ENCODE peak calls at places on chromosomes 2 and 18, in four cellular contexts. Z is Peyer's patch; E is CD8-positive, alpha-beta memory T cell; O is tibial nerve. D is an unnamed sample.
A peak's percentile ranks its signal among the peaks of the same experiment; 100 is the strongest.

GRCh38 chr2:197891897-197892442 is 87.6 kb downstream of the PLCL1 start:
- DNase-seq in Z (no peak), E (no peak), O (no peak), D (no peak)

GRCh38 chr2:16079637-16080036 is 139.3 kb downstream of the MYCN start:
- DNase-seq in Z (no peak), E (no peak), O (no peak), D (no peak)

GRCh38 chr2:223469270-223470057 is 132.7 kb downstream of the SCG2 start:
- DNase-seq in Z (no peak), E (no peak), O (peak; percentile 36), D (no peak)

GRCh38 chr2:232787806-232788205 is 11.4 kb upstream of the KCNJ13 start:
- DNase-seq in Z (no peak), E (no peak), O (no peak), D (no peak)

GRCh38 chr2:203383038-203383437 is 54.8 kb downstream of the ABI2 start:
- DNase-seq in Z (no peak), E (no peak), O (no peak), D (no peak)

GRCh38 chr2:125371867-125372266 is 1284.1 kb upstream of the GYPC start:
- DNase-seq in Z (no peak), E (no peak), O (no peak), D (no peak)

GRCh38 chr2:1584691-1585485 is 159.4 kb downstream of the PXDN start:
- DNase-seq in Z (peak; percentile 26), E (peak; percentile 21), O (no peak), D (no peak)

GRCh38 chr18:45328762-45329161 is 286.5 kb upstream of the SLC14A2 start:
- DNase-seq in Z (no peak), E (no peak), O (no peak), D (no peak)

GRCh38 chr2:99949963-99950362 is 192.4 kb downstream of the AFF3 start:
- DNase-seq in Z (no peak), E (no peak), O (no peak), D (no peak)

GRCh38 chr2:21423854-21424253 is 300.1 kb downstream of the TDRD15 start:
- DNase-seq in Z (no peak), E (no peak), O (no peak), D (no peak)

GRCh38 chr2:231541605-231542509 is 11.6 kb upstream of the NMUR1 start:
- DNase-seq in Z (no peak), E (no peak), O (no peak), D (peak; percentile 92)

GRCh38 chr2:163453920-163454319 is 281.9 kb downstream of the FIGN start:
- DNase-seq in Z (no peak), E (no peak), O (no peak), D (no peak)

GRCh38 chr2:40546792-40547191 is 94.9 kb upstream of the SLC8A1 start:
- DNase-seq in Z (no peak), E (no peak), O (no peak), D (no peak)

GRCh38 chr2:118748245-118748885 is 99.1 kb downstream of the EN1 start:
- DNase-seq in Z (no peak), E (no peak), O (no peak), D (no peak)

GRCh38 chr2:230865766-230866703 is 1.3 kb downstream of the ITM2C start:
- DNase-seq in Z (peak; percentile 86), E (peak; percentile 70), O (no peak), D (peak; percentile 89)

GRCh38 chr2:134429886-134430285 is 176.0 kb downstream of the MGAT5 start:
- DNase-seq in Z (no peak), E (no peak), O (no peak), D (no peak)

GRCh38 chr2:72146357-72147302 is 1.0 kb downstream of the CYP26B1 start:
- DNase-seq in Z (peak; percentile 40), E (peak; percentile 34), O (peak; percentile 3), D (peak; percentile 88)

GRCh38 chr2:11635141-11635540 is 34.9 kb downstream of the NTSR2 start:
- DNase-seq in Z (no peak), E (no peak), O (no peak), D (no peak)

GRCh38 chr18:29160123-29160522 is 983.2 kb upstream of the CDH2 start:
- DNase-seq in Z (no peak), E (no peak), O (no peak), D (no peak)

GRCh38 chr2:48733067-48733503 is 22.4 kb downstream of the LHCGR start:
- DNase-seq in Z (no peak), E (no peak), O (no peak), D (no peak)

GRCh38 chr18:57397440-57397839 is 37.7 kb upstream of the ONECUT2 start:
- DNase-seq in Z (no peak), E (no peak), O (no peak), D (no peak)

GRCh38 chr2:74724496-74724895 is 70.4 kb downstream of the SEMA4F start:
- DNase-seq in Z (no peak), E (no peak), O (no peak), D (no peak)

DNA sequence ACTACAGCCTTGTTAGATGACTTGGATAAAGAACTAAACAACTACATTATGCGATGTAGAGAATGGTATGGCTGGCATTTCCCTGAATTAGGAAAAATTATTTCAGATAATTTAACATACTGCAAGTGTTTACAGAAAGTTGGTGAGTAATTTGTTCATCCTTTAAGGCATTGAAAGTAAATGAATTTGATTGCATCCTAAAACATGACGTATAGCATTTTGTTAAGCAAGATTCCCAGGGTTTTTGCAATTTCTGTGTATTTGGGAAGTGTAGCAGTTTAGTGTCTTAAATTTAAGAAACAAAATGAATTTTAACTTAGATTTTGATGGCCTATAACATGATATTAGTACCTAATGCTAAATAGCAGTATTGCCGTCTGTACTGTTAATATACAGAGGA is 24.8 kb downstream of the NOP58 start:
- DNase-seq in Z (no peak), E (no peak), O (no peak), D (no peak)
- H3K36me3 ChIP-seq in Z (no peaks in the 10 kb centered on the region), E (peaks cover 58% of the 10 kb centered on the region), O (peaks cover 96% of the 10 kb centered on the region), D (peaks cover 40% of the 10 kb centered on the region)

DNA sequence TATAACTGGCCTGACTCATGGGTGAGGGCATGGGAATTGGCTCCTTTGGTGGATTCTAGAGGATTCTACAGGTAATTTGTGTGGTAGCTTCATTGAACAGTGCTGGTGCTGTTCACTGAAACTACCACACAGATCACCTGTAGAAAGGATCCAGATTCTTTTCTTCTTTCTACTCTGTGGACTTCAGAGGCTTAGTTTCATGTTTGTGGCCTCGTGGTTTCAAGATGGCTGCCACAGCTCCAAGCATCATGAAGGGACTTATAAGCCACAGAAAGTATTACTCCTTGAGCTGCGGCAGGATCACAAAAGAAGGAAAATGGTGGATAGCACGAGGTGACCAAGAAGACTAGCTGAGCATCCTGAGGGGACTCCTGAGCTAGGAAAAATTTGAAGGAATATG is 88.9 kb downstream of the ADCYAP1 start:
- DNase-seq in Z (no peak), E (no peak), O (no peak), D (no peak)
- H3K36me3 ChIP-seq in Z (no peaks in the 10 kb centered on the region), E (no peaks in the 10 kb centered on the region), O (no peaks in the 10 kb centered on the region), D (no peaks in the 10 kb centered on the region)

GRCh38 chr18:70148039-70148438 is 57.4 kb downstream of the RTTN start:
- DNase-seq in Z (no peak), E (no peak), O (no peak), D (no peak)

GRCh38 chr18:70151554-70152130 is 53.8 kb downstream of the RTTN start:
- DNase-seq in Z (no peak), E (no peak), O (no peak), D (no peak)

GRCh38 chr18:70149616-70150301 is 55.7 kb downstream of the RTTN start:
- DNase-seq in Z (no peak), E (no peak), O (no peak), D (no peak)

GRCh38 chr18:70148539-70148938 is 56.9 kb downstream of the RTTN start:
- DNase-seq in Z (no peak), E (no peak), O (no peak), D (no peak)

GRCh38 chr18:70149156-70149555 is 56.3 kb downstream of the RTTN start:
- DNase-seq in Z (no peak), E (no peak), O (no peak), D (no peak)
- H3K36me3 ChIP-seq in Z (no peaks in the 10 kb centered on the region), E (peaks cover 12% of the 10 kb centered on the region), O (peaks cover 57% of the 10 kb centered on the region), D (no peaks in the 10 kb centered on the region)

GRCh38 chr2:241235396-241235795 is 46.9 kb downstream of the ANO7 start:
- DNase-seq in Z (no peak), E (no peak), O (no peak), D (no peak)
- H3K36me3 ChIP-seq in Z (no peaks in the 10 kb centered on the region), E (peaks cover 85% of the 10 kb centered on the region), O (peaks cover 100% of the 10 kb centered on the region), D (peaks cover 72% of the 10 kb centered on the region)

DNA sequence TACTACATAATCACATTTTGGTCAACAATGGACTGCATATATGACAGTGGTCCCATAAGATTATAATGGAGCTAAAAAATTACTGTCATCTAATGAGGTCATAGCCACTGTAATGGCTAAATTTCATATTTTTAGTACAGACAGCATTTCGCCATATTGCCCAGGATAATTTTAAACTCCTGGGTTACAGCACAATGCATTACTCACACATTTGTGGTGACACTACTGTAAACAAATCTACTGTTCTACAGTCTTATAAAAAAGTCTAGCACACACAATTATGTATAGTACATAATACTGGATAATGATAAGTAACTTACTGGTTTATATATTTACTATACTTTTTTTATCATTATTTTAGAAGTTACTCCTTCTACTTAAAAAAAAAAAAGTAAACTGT is 12.8 kb downstream of the EIF2AK2 start:
- DNase-seq in Z (no peak), E (no peak), O (no peak), D (no peak)
- H3K36me3 ChIP-seq in Z (no peaks in the 10 kb centered on the region), E (peaks cover 11% of the 10 kb centered on the region), O (peaks cover 89% of the 10 kb centered on the region), D (peaks cover 16% of the 10 kb centered on the region)

GRCh38 chr2:159737292-159737916 is 25.1 kb downstream of the MARCHF7 start:
- DNase-seq in Z (no peak), E (no peak), O (no peak), D (no peak)
- H3K36me3 ChIP-seq in Z (no peaks in the 10 kb centered on the region), E (peaks cover 14% of the 10 kb centered on the region), O (peaks cover 62% of the 10 kb centered on the region), D (peaks cover 13% of the 10 kb centered on the region)

GRCh38 chr2:127324635-127325034 is 30.7 kb upstream of the ERCC3 start:
- DNase-seq in Z (no peak), E (no peak), O (no peak), D (peak; percentile 14)

GRCh38 chr2:127321306-127321705 is 27.4 kb upstream of the ERCC3 start:
- DNase-seq in Z (no peak), E (no peak), O (no peak), D (no peak)

GRCh38 chr2:127320067-127320466 is 26.1 kb upstream of the ERCC3 start:
- DNase-seq in Z (no peak), E (no peak), O (no peak), D (no peak)

GRCh38 chr2:127326289-127326945 is 32.5 kb upstream of the ERCC3 start:
- DNase-seq in Z (no peak), E (no peak), O (no peak), D (no peak)

DNA sequence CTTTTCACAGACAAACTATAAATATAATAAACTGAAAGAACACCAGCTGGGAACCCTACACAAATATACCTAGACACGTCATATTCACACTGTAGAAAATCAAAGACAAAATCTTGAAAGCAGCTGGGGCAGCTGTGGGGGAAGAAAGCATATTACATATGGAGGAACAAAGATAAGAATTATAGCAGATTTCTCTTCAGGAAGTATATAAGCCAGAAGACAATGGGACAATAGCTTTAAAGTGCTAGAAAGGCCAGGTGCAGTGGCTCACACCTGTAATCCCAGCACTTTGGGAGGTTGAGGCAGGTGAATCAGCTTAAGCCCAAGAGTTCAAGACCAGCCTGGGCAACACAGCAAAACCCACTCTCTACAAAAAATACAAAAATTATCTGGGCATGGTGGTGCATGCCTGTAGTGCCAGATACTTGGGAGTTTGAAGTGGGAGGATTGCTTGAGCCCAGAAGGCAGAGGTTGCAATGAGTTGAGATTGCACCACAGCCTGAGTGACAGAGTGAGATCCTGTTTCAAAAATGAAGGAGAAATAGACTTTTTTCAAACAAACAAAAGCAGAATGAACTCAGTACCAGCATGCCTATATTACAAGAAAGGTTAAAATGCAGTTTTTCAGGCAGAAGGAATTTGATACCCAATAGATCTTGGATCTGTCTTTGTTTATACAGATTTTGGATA is 26.8 kb upstream of the ERCC3 start:
- DNase-seq in Z (no peak), E (no peak), O (no peak), D (no peak)
- H3K36me3 ChIP-seq in Z (no peaks in the 10 kb centered on the region), E (peaks cover 46% of the 10 kb centered on the region), O (peaks cover 85% of the 10 kb centered on the region), D (peaks cover 7% of the 10 kb centered on the region)